ENCODE peak calls at places on chromosomes 11 and 22, in eight cellular contexts. Y, W, L, V, U, B, I and S are unnamed samples.

GRCh38 chr11:66367561-66368312 is 3.8 kb downstream of the SLC29A2 start:
- DNase-seq in Y (no peak), B (no peak), I (no peak), W (no peak), U (no peak), V (no peak), L (no peak), S (no peak)

GRCh38 chr11:12249590-12250260 is 127.6 kb upstream of the PARVA start:
- DNase-seq in L (peak; percentile 90), U (no peak), W (no peak), Y (peak; percentile 82), V (peak; percentile 59), B (no peak), I (no peak), S (no peak)

GRCh38 chr22:24543068-24543675 is 11.8 kb downstream of the GUCD1 start:
- DNase-seq in W (no peak), V (no peak), U (no peak), B (no peak), I (no peak), L (peak; percentile 39), Y (no peak), S (no peak)

GRCh38 chr11:70313945-70314344 is 43.5 kb downstream of the PPFIA1 start:
- DNase-seq in B (no peak), Y (no peak), U (no peak), V (no peak), W (no peak), I (no peak), L (no peak), S (no peak)

GRCh38 chr11:9004310-9004945 is 627 bp upstream of the NRIP3 start:
- DNase-seq in L (no peak), I (no peak), B (no peak), W (no peak), Y (no peak), V (peak; percentile 23), U (no peak), S (peak; percentile 73)

GRCh38 chr11:103222801-103223200 is 113.6 kb downstream of the DYNC2H1 start:
- DNase-seq in B (no peak), L (no peak), U (no peak), V (no peak), I (no peak), W (no peak), Y (no peak), S (no peak)

GRCh38 chr11:13962562-13963168 is at the start of gene SPON1:
- DNase-seq in W (no peak), L (peak; percentile 30), I (no peak), V (peak; percentile 50), U (no peak), Y (peak; percentile 75), B (no peak), S (peak; percentile 64)

GRCh38 chr11:60971520-60971919 is at the start of gene CD6:
- DNase-seq in B (no peak), U (no peak), I (no peak), Y (no peak), L (no peak), W (no peak), V (peak; percentile 29), S (no peak)

GRCh38 chr11:122814401-122814800 is 23.9 kb upstream of the CRTAM start:
- DNase-seq in I (peak; percentile 5), Y (no peak), U (no peak), L (no peak), V (peak; percentile 12), B (peak; percentile 2), W (no peak), S (no peak)

GRCh38 chr22:38205261-38206128 is 3.7 kb downstream of the MAFF start:
- DNase-seq in W (no peak), Y (peak; percentile 94), B (no peak), V (peak; percentile 66), U (peak; percentile 77), L (no peak), I (no peak), S (no peak)

GRCh38 chr11:112620621-112621394 is 340.4 kb upstream of the NCAM1 start:
- DNase-seq in U (no peak), W (no peak), V (no peak), Y (no peak), L (no peak), I (no peak), B (no peak), S (no peak)

DNA sequence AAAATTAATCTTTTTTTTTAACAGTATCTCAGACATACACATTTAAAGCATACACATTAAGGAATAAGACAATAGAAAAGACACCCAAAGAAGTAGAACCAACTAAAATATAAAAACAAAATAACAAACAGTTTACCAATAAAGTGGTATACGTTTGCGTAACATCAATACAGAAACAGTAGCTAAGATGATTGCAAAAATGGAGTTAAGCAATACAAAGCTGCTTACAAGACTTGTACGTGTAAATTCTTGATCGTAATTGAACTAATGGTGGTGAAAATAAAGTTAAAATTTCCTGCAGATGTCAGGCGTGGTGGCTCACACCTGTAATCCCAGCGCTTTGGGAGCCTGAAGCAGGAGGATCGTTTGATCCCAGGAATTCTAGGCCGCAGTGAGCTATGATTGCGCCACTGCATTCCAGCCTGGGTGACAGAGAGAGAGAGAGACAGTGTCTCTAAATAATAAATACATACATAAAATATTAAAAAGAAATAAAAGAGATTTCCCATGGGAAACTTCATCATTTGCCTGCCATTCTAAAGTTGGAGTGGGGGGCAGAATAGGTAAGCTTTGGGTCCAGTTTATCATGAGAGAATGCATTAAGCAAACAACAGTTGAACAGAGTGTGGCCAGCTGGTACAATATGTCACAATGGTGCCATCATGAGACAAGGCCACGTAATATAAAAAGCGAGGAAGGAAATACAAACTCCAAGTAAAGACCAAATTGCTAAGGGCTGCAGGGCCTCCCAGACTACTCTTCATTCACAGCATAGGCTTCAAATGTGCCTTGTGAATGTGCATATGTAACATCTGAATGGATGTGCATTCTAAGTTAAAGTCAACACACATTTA is 38.9 kb upstream of the EED start:
- DNase-seq in U (no peak), L (no peak), B (no peak), W (no peak), Y (no peak), I (peak; percentile 64), V (no peak), S (no peak)
- H3K27ac ChIP-seq in U (no peak overlapping the region), L (peak overlapping the region; percentile 36), B (no peak overlapping the region), W (no peak overlapping the region), Y (no peak overlapping the region), I (no peak overlapping the region), V (no peak overlapping the region), S (no peak overlapping the region)

DNA sequence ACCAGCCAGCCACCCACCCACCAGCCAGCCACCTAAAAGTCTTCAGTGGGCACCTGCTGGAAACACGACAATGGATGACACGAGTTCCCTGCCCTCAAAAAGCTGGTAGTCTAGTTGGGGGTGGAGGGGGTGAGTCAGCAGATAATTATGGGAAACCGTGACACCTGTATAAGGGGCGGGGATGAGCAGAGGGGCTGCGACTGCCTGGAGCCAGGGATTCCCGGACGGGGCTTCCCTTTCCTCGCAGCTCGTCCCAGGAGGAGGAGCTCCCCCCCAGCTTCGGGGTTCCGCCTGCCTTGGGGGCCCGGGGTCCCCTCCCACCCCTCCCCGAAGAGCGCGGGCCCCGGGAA is 2.3 kb upstream of the RTN4RL2 start:
- DNase-seq in U (no peak), I (no peak), B (no peak), Y (no peak), V (no peak), L (no peak), W (no peak), S (no peak)
- TF ChIP-seq POLR2A in U (no peak), I (no peak), B (no peak), Y (no peak), V (no peak), L (no peak), W (no peak), S (no peak)

GRCh38 chr22:30865656-30866055 is 102.9 kb downstream of the MORC2 start:
- DNase-seq in Y (peak; percentile 52), L (no peak), B (no peak), V (no peak), U (no peak), W (no peak), I (no peak), S (peak; percentile 22)
- TF ChIP-seq EP300 in Y (no peak), L (no peak), B (no peak), V (no peak), U (no peak), W (no peak), I (no peak), S (no peak)

GRCh38 chr11:15794361-15795150 is 561.8 kb downstream of the SOX6 start:
- DNase-seq in W (no peak), Y (no peak), I (no peak), B (no peak), L (no peak), V (no peak), U (no peak), S (no peak)

GRCh38 chr11:15795378-15795777 is 561.0 kb downstream of the SOX6 start:
- DNase-seq in U (no peak), W (no peak), Y (no peak), B (no peak), V (no peak), L (no peak), I (no peak), S (no peak)

GRCh38 chr11:15793032-15793996 is 563.0 kb downstream of the SOX6 start:
- DNase-seq in W (no peak), L (no peak), U (no peak), B (no peak), V (no peak), Y (no peak), I (no peak), S (no peak)
- H3K27ac ChIP-seq in W (no peak overlapping the region), L (no peak overlapping the region), U (no peak overlapping the region), B (no peak overlapping the region), V (no peak overlapping the region), Y (no peak overlapping the region), I (no peak overlapping the region), S (no peak overlapping the region)

DNA sequence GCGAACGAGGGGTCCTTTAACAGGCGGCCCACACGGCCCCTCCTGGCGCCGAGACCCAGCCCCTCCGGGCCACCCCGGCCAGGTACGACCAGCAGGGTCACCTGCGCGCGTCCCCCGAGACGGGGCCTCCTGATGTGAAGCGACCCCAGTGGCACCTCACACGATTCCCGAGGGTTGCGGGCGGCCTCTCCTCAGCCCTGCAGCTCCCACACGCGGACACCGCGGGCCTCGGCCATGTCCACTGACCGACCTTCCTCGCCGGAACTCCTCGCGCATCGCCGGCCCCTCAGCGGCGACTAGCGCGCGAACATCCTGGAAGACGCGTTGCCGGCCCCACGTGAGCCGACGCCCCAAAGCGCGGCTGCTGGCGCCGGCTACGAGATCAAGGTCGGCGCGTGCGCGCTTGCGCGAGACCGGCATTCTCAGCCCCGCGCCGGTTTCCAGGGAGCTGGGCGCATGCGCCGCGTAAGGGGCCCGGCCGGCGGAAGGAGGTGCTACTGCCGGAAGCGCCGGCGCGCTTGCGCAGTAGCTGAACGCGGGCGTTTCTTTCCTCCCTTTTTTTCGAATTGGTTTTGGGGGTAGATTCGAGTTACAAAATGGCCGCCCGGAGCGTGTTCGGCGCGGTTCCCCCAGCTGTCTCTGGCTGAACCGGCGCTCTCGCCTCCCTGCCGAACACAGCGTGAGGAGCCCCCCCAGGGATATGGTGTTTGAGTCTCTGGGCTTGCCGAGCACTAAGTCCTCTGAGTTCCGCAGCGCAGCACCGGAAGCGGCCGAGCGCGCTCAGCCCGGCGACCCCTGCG is at the start of gene NUP50:
- DNase-seq in U (peak; percentile 90), V (peak; percentile 97), Y (peak; percentile 97), B (peak; percentile 93), W (peak; percentile 85), L (peak; percentile 98), I (peak; percentile 89), S (peak; percentile 95)
- TF ChIP-seq POLR2A in U (peak; percentile 74), V (peak; percentile 86), Y (peak; percentile 66), B (peak; percentile 73), W (peak; percentile 57), L (no peak), I (peak; percentile 84), S (no peak)